ENCODE peak calls at places on chromosomes 2 and 18, in four cellular contexts. D is HepG2, A is SK-N-SH, I is K562. M is an unnamed sample.

GRCh38 chr2:227322530-227323190 is 2.4 kb upstream of the MFF start:
- DNase-seq in I (no peak), D (no peak), A (no peak), M (no peak)

GRCh38 chr2:218289639-218290315 is 2.5 kb downstream of the TMBIM1 start:
- DNase-seq in I (no peak), A (no peak), D (peak), M (no peak)

GRCh38 chr2:70995227-70995729 is 605 bp upstream of the TEX261 start:
- DNase-seq in I (peak), A (peak), D (peak), M (peak)

GRCh38 chr18:62514570-62514969 is 8.3 kb upstream of the ZCCHC2 start:
- DNase-seq in I (no peak), A (no peak), D (no peak), M (no peak)

GRCh38 chr2:102059151-102059550 is 67.4 kb downstream of the IL1R2 start:
- DNase-seq in D (no peak), A (no peak), I (no peak), M (no peak)

GRCh38 chr2:191582355-191582754 is 95.6 kb upstream of the NABP1 start:
- DNase-seq in D (peak), A (no peak), I (no peak), M (no peak)

GRCh38 chr2:178190938-178191910 is 3.1 kb upstream of the OSBPL6 start:
- DNase-seq in A (no peak), D (no peak), I (no peak), M (no peak)

GRCh38 chr2:28281739-28282138 is 110.9 kb upstream of the FOSL2 start:
- DNase-seq in A (no peak), I (no peak), D (no peak), M (no peak)

GRCh38 chr2:186919272-186919671 is 70.3 kb upstream of the ZSWIM2 start:
- DNase-seq in I (no peak), A (no peak), D (no peak), M (no peak)

DNA sequence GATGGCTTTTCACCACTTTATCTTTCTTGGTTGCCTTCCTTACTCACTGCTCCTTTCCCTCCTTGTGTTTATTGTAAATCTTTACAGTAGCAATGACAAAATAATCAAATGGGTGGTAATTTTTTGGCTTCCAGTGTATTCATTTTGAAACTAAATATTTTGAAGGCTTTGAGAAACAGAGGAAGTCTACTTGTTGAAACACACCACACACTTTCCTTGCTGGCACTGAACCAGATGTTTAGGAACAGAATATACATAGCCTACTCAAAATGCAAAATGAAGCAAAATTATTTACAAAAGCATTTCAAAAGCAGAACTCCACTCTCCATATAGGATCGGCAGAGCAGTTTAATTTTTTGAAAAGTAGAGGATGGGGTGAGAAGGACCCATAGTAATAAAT is 189.8 kb downstream of the LTBP1 start:
- DNase-seq in D (no peak), I (no peak), A (no peak), M (no peak)
- TF ChIP-seq FOXJ3 in D (no peak), I (no peak), A (no peak), M (no peak)

DNA sequence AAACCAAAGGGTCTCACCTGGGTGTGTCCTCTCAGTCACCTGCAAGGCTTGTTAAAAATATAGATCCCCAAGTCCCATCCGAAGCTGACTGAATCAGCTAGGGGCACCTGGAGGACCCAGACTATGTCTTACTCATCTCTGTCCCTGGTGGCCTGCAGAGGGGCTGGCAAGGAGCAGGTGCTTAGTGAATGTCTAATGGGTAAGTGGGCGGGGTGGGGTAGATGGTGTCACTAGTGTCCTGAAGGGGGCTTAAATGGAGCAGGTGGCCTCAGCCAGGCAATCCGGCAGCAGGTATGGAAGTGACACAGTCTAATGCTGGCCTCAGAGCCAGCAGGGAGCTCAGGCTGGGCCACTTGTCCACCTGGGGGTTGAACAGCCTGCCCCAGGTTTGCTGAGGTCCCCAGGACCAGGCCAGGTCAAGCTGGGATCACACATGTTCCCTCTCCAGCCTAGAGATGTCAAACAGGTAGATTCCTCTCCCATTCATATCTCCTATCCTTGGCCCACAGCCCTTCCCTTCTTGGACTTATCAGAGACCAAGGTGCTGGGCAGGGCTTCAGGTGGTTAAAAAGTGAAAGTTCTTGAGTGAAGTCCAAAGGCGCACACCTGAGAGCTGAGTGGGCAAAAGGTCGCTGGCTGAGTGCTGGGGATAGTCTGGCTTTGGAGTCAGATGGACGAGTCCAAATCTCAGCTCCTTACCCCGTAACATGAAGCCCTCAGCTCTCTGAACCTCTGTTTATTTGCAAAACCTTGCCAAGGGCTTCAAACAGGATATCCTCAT is 1.6 kb downstream of the STEAP3 start:
- DNase-seq in D (peak), I (no peak), A (no peak), M (no peak)
- TF ChIP-seq FOXJ3 in D (no peak), I (no peak), A (no peak), M (no peak)

DNA sequence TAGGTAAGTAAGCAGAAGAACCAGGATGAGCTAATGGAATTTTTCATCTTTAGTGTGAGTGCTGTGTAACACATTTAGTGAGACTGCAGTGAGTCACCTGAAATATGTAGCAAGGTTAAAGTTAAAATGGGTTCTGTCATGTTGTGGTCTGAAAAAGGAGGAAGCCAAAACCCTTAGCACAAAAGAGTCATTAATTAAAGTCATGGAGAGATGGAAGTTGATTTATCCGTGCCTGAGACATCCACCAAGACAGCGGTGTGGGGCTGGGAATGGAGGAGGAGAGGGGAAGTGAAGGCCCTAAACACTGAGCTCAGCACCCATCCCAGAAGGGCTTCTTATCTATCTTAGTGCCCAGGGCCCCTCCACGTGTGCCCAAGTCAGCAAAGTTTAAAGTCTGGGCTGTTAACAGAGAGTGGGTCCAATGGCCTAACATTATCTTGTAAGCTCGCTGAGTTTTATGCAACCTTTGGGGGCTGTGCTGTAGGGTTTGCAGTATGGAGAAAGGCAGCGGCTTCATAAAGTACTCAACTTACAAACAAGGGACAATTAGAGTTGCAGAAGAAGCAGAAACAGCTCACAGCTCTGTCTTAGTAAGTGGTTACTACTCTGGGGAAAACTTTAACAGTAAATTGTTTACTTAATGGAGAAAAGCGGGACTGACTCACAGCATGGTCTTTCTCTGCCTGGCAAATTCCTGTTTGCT is 9.3 kb downstream of the ENOSF1 start:
- DNase-seq in I (no peak), A (no peak), D (peak), M (no peak)
- TF ChIP-seq FOXJ3 in I (no peak), A (no peak), D (no peak), M (no peak)

GRCh38 chr2:109638807-109639206 is 24.6 kb downstream of the SOWAHC start:
- DNase-seq in A (no peak), I (no peak), D (no peak), M (no peak)
- TF ChIP-seq FOXJ3 in A (no peak), I (no peak), D (no peak), M (no peak)

GRCh38 chr2:197946562-197946961 is 142.2 kb downstream of the PLCL1 start:
- DNase-seq in I (no peak), A (no peak), D (no peak), M (no peak)
- TF ChIP-seq FOXJ3 in I (no peak), A (no peak), D (no peak), M (no peak)

M was measured in WTC11.